ENCODE peak calls at places on chromosomes 13 and 19, in nine cellular contexts. N is cardiac fibroblast, T is NCI-H82, E is GF-D8, P is right atrium auricular region, J is GM06990, A is adrenal gland, Q is T-helper 9 cell, Z is Peyer's patch. K is an unnamed sample.
A peak's percentile ranks its signal among the peaks of the same experiment; 100 is the strongest.

GRCh38 chr19:51479531-51480331 is 1.4 kb downstream of the CEACAM18 start:
- DNase-seq in Z (no peak), E (no peak), P (no peak), A (no peak), N (no peak), Q (no peak), J (no peak), T (no peak), K (no peak)

GRCh38 chr13:36746051-36746450 is 72.2 kb downstream of the SERTM1 start:
- DNase-seq in P (no peak), J (no peak), A (no peak), Q (no peak), E (no peak), T (no peak), N (no peak), Z (no peak), K (no peak)

GRCh38 chr13:94712812-94713555 is 639 bp upstream of the SOX21 start:
- DNase-seq in Z (no peak), P (no peak), N (peak; percentile 52), T (peak; percentile 57), J (peak; percentile 41), E (no peak), A (no peak), Q (no peak), K (no peak)

GRCh38 chr19:55530996-55531395 is 5.9 kb downstream of the SBK2 start:
- DNase-seq in P (no peak), T (no peak), E (no peak), N (no peak), J (no peak), Z (no peak), Q (no peak), A (no peak), K (no peak)

GRCh38 chr19:40802300-40803169 is 3.5 kb downstream of the EGLN2 start:
- DNase-seq in Z (peak; percentile 74), Q (no peak), P (peak; percentile 81), E (peak; percentile 20), A (peak; percentile 61), T (no peak), J (peak; percentile 26), N (no peak), K (no peak)

GRCh38 chr19:5913739-5914357 is at the start of gene CAPS:
- DNase-seq in Z (no peak), A (peak; percentile 87), N (peak; percentile 36), P (no peak), J (no peak), Q (no peak), T (no peak), E (no peak), K (no peak)

GRCh38 chr19:3335431-3336350 is 30.7 kb upstream of the NFIC start:
- DNase-seq in Q (no peak), N (peak; percentile 43), J (no peak), Z (peak; percentile 63), T (no peak), E (no peak), P (peak; percentile 87), A (peak; percentile 89), K (no peak)

GRCh38 chr13:97067342-97067895 is 73.1 kb upstream of the OXGR1 start:
- DNase-seq in P (no peak), E (no peak), A (no peak), T (no peak), N (peak; percentile 28), J (peak; percentile 0), Z (no peak), Q (no peak), K (no peak)

GRCh38 chr13:98485561-98485960 is 91.3 kb downstream of the STK24 start:
- DNase-seq in N (no peak), E (no peak), Q (no peak), P (no peak), Z (no peak), J (no peak), T (no peak), A (no peak), K (no peak)

GRCh38 chr13:90838561-90838960 is 508.9 kb upstream of the MIR17HG start:
- DNase-seq in Q (no peak), E (no peak), A (no peak), P (no peak), N (no peak), J (no peak), Z (no peak), T (no peak), K (no peak)

GRCh38 chr13:96734499-96734898 is 259.8 kb downstream of the OXGR1 start:
- DNase-seq in P (no peak), E (no peak), Q (no peak), N (no peak), A (no peak), T (peak; percentile 59), Z (no peak), J (no peak), K (no peak)

GRCh38 chr19:32318884-32319520 is 26.4 kb upstream of the ZNF507 start:
- DNase-seq in J (no peak), N (peak; percentile 12), E (no peak), Z (no peak), A (peak; percentile 27), P (no peak), T (peak; percentile 67), Q (no peak), K (no peak)